ENCODE peak calls at places on chromosomes 13 and 19, in nine cellular contexts. Y is fibroblast of mammary gland, I is GM12865, K is neural progenitor cell, M is fibroblast of lung, P is NT2/D1, J is suprapubic skin, O is cardiac fibroblast, S is esophagus squamous epithelium. U is an unnamed sample.

GRCh38 chr19:1720237-1720636 is 33.1 kb upstream of the ONECUT3 start:
- DNase-seq in Y (no peak), I (no peak), K (no peak), M (no peak), P (no peak), J (no peak), O (no peak), S (no peak), U (no peak)

GRCh38 chr19:13212759-13213330 is 62.6 kb downstream of the IER2 start:
- DNase-seq in Y (peak; percentile 63), I (peak; percentile 86), K (peak; percentile 74), M (peak; percentile 28), P (peak; percentile 57), J (no peak), O (peak; percentile 57), S (no peak), U (peak; percentile 59)

GRCh38 chr13:98482476-98483444 is 94.1 kb downstream of the STK24 start:
- DNase-seq in Y (peak; percentile 79), I (peak; percentile 65), K (peak; percentile 45), M (peak; percentile 73), P (no peak), J (no peak), O (peak; percentile 85), S (no peak), U (peak; percentile 67)

GRCh38 chr13:100860866-100861265 is 186.3 kb upstream of the TMTC4 start:
- DNase-seq in Y (peak; percentile 77), I (no peak), K (no peak), M (no peak), P (no peak), J (no peak), O (no peak), S (no peak), U (no peak)

GRCh38 chr19:4575978-4576933 is 16.8 kb upstream of the SEMA6B start:
- DNase-seq in Y (peak; percentile 63), I (peak; percentile 62), K (peak; percentile 69), M (peak; percentile 29), P (no peak), J (no peak), O (peak; percentile 78), S (no peak), U (peak; percentile 66)

GRCh38 chr13:29749401-29750177 is 100.8 kb downstream of the UBL3 start:
- DNase-seq in Y (peak; percentile 38), I (no peak), K (no peak), M (peak; percentile 62), P (no peak), J (no peak), O (no peak), S (no peak), U (no peak)

GRCh38 chr13:112968380-112968909 is 569 bp upstream of the MCF2L start:
- DNase-seq in Y (no peak), I (peak; percentile 1), K (peak; percentile 43), M (no peak), P (no peak), J (peak; percentile 79), O (no peak), S (no peak), U (peak; percentile 69)

GRCh38 chr13:87674143-87674772 is 3.1 kb downstream of the SLITRK5 start:
- DNase-seq in Y (no peak), I (no peak), K (peak; percentile 57), M (no peak), P (no peak), J (no peak), O (no peak), S (no peak), U (no peak)

GRCh38 chr19:1540353-1540925 is 16.6 kb downstream of the PLK5 start:
- DNase-seq in Y (no peak), I (no peak), K (no peak), M (no peak), P (no peak), J (no peak), O (no peak), S (no peak), U (no peak)

GRCh38 chr19:37973666-37974065 is 66.7 kb downstream of the SIPA1L3 start:
- DNase-seq in Y (no peak), I (peak; percentile 49), K (no peak), M (no peak), P (no peak), J (no peak), O (no peak), S (no peak), U (no peak)

GRCh38 chr19:18114483-18114882 is 16.9 kb downstream of the MAST3 start:
- DNase-seq in Y (no peak), I (no peak), K (no peak), M (no peak), P (no peak), J (no peak), O (no peak), S (no peak), U (no peak)

GRCh38 chr19:18611327-18612050 is 1.2 kb upstream of the TMEM59L start:
- DNase-seq in Y (no peak), I (no peak), K (peak; percentile 78), M (no peak), P (no peak), J (no peak), O (no peak), S (no peak), U (no peak)

GRCh38 chr13:75812751-75813181 is 176.6 kb downstream of the LMO7 start:
- DNase-seq in Y (peak; percentile 16), I (no peak), K (no peak), M (peak; percentile 33), P (no peak), J (no peak), O (peak; percentile 64), S (no peak), U (no peak)

GRCh38 chr19:6412111-6412999 is 12.3 kb downstream of the KHSRP start:
- DNase-seq in Y (no peak), I (peak; percentile 58), K (peak; percentile 68), M (no peak), P (no peak), J (no peak), O (peak; percentile 25), S (no peak), U (no peak)

GRCh38 chr19:1251233-1251502 is 2.8 kb downstream of the MIDN start:
- DNase-seq in Y (peak; percentile 65), I (peak; percentile 78), K (peak; percentile 60), M (peak; percentile 72), P (no peak), J (peak; percentile 93), O (peak; percentile 80), S (no peak), U (no peak)

GRCh38 chr13:104357174-104357573 is 1291.0 kb upstream of the SLC10A2 start:
- DNase-seq in Y (no peak), I (no peak), K (peak; percentile 18), M (peak; percentile 78), P (peak; percentile 2), J (no peak), O (peak; percentile 29), S (no peak), U (no peak)

GRCh38 chr13:35649162-35649561 is 172.7 kb upstream of the MAB21L1 start:
- DNase-seq in Y (peak; percentile 61), I (no peak), K (no peak), M (peak; percentile 4), P (no peak), J (no peak), O (peak; percentile 13), S (no peak), U (no peak)

GRCh38 chr19:18999896-19000620 is 33.3 kb downstream of the SUGP2 start:
- DNase-seq in Y (peak; percentile 11), I (no peak), K (peak; percentile 33), M (no peak), P (no peak), J (no peak), O (peak; percentile 22), S (no peak), U (no peak)

GRCh38 chr19:10935371-10936059 is 6.9 kb downstream of the TIMM29 start:
- DNase-seq in Y (no peak), I (no peak), K (no peak), M (no peak), P (no peak), J (no peak), O (no peak), S (no peak), U (no peak)

GRCh38 chr19:10936661-10937084 is 8.1 kb downstream of the TIMM29 start:
- DNase-seq in Y (peak; percentile 83), I (peak; percentile 79), K (peak; percentile 96), M (peak; percentile 75), P (peak; percentile 89), J (no peak), O (peak; percentile 89), S (no peak), U (no peak)
- H3K4me3 ChIP-seq in Y (no peak overlapping the region), I (no peak overlapping the region), K (no peak overlapping the region), M (no peak overlapping the region), P (no peak overlapping the region), J (no peak overlapping the region), O (no peak overlapping the region), S (no peak overlapping the region), U (no peak overlapping the region)

DNA sequence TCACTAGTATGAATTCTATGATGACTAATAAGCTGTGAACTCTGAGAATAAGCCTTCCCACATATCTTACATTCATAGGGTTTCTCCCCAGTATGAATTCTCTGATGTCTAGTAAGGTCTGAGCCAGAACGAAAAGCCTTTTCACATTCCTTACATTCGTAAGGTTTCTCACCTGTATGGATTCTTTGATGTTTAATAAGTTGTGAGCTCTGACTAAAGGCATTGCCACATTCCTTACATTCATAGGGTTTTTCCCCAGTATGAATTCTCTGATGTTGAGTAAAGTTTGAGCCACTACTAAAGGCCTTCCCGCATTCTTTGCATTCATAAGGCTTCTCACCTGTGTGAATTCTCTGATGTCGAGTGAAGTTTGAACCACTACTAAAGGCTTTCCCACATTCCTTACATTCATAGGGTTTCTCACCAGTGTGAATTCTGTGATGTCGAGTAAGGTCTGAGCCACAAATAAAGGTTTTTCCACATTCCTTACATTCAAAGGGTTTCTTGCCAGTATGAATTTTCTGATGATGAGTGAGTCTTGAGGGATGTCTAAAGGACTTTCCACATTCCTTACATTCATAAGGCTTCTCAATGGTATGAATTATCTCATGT is 30.7 kb upstream of the ZFP82 start:
- DNase-seq in Y (no peak), I (no peak), K (no peak), M (no peak), P (no peak), J (no peak), O (no peak), S (no peak), U (no peak)
- H3K4me3 ChIP-seq in Y (no peak overlapping the region), I (no peak overlapping the region), K (no peak overlapping the region), M (no peak overlapping the region), P (no peak overlapping the region), J (no peak overlapping the region), O (no peak overlapping the region), S (no peak overlapping the region), U (no peak overlapping the region)

DNA sequence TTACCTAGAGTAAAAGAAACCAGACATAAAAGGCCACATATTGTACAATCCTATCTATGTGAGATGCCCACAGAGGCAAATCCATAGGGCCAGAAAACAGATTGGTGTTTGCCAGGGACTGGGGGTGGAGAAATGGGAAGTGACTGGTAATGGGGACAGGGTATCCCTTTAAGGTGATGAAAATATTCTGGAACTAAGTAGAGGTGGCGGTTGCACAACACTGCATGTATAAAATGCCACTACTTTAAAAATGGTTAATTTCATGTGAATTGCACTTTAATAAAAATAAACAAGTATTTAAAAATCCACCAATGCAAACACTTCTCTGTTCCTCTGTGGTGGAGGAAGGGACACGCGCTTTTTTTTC is 41.5 kb upstream of the KLF2 start:
- DNase-seq in Y (no peak), I (no peak), K (no peak), M (no peak), P (no peak), J (no peak), O (no peak), S (no peak), U (no peak)
- H3K4me3 ChIP-seq in Y (no peak overlapping the region), I (no peak overlapping the region), K (no peak overlapping the region), M (no peak overlapping the region), P (no peak overlapping the region), J (peak overlapping the region; percentile 38), O (no peak overlapping the region), S (peak overlapping the region; percentile 25), U (peak overlapping the region; percentile 42)

GRCh38 chr19:41219924-41220567 is 1.0 kb downstream of the AXL start:
- DNase-seq in Y (peak; percentile 78), I (no peak), K (peak; percentile 28), M (peak; percentile 72), P (no peak), J (peak; percentile 84), O (peak; percentile 63), S (no peak), U (no peak)
- H3K4me3 ChIP-seq in Y (peak overlapping the region; percentile 94), I (no peak overlapping the region), K (peak overlapping the region; percentile 74), M (peak overlapping the region; percentile 75), P (peak overlapping the region; percentile 65), J (peak overlapping the region; percentile 64), O (peak overlapping the region; percentile 82), S (peak overlapping the region; percentile 57), U (peak overlapping the region; percentile 84)